ENCODE peak calls at places on chromosomes 16 and 17, in four cellular contexts. J is IMR-90, O is A549, N is K562. F is an unnamed sample.

GRCh38 chr16:2226245-2226793 is 2.9 kb downstream of the E4F1 start:
- DNase-seq in O (no peak), J (no peak), N (no peak), F (no peak)

GRCh38 chr16:14475370-14476139 is 154.5 kb downstream of the PARN start:
- DNase-seq in O (peak), J (peak), N (no peak), F (no peak)

GRCh38 chr17:27532269-27533067 is 76.2 kb downstream of the KSR1 start:
- DNase-seq in N (no peak), O (no peak), J (peak), F (no peak)

GRCh38 chr16:72788269-72788809 is 259.6 kb downstream of the ZFHX3 start:
- DNase-seq in N (no peak), J (no peak), O (no peak), F (no peak)

GRCh38 chr16:58843675-58844074 is 109.6 kb upstream of the GOT2 start:
- DNase-seq in N (peak), J (peak), O (no peak), F (peak)

GRCh38 chr16:57755061-57755684 is 19.6 kb downstream of the KATNB1 start:
- DNase-seq in J (no peak), O (no peak), N (no peak), F (no peak)

GRCh38 chr16:2236362-2237075 is at the start of gene DNASE1L2:
- DNase-seq in J (no peak), O (no peak), N (no peak), F (peak)

GRCh38 chr17:13462161-13462560 is 139.6 kb downstream of the HS3ST3A1 start:
- DNase-seq in J (peak), N (no peak), O (no peak), F (no peak)

GRCh38 chr17:44928950-44929720 is 13.8 kb upstream of the GFAP start:
- DNase-seq in O (no peak), N (no peak), J (no peak), F (no peak)

GRCh38 chr17:41578971-41579370 is 7.1 kb upstream of the KRT9 start:
- DNase-seq in O (no peak), N (no peak), J (no peak), F (no peak)
- H3K4me3 ChIP-seq in O (no peak), N (no peak), J (no peak), F (no peak)

GRCh38 chr16:4113358-4114256 is 2.6 kb downstream of the ADCY9 start:
- DNase-seq in J (no peak), N (no peak), O (no peak), F (no peak)
- TF ChIP-seq RAD21 in J (no peak), N (no peak), O (no peak), F (no peak)

GRCh38 chr16:10178079-10178478 is 4.1 kb downstream of the GRIN2A start:
- DNase-seq in J (no peak), O (no peak), N (no peak), F (no peak)
- TF ChIP-seq SMC3 in J (no peak), O (no peak), N (no peak), F (no peak)

GRCh38 chr17:39738568-39738901 is 797 bp downstream of the GRB7 start:
- DNase-seq in N (peak), O (peak), J (no peak), F (no peak)

GRCh38 chr17:39739885-39740356 is 2.2 kb downstream of the GRB7 start:
- DNase-seq in N (no peak), O (peak), J (no peak), F (peak)

GRCh38 chr17:39739020-39739884 is 1.5 kb downstream of the GRB7 start:
- DNase-seq in O (peak), J (no peak), N (peak), F (peak)

GRCh38 chr17:39742126-39742855 is 4.6 kb downstream of the GRB7 start:
- DNase-seq in O (no peak), J (no peak), N (no peak), F (no peak)

GRCh38 chr17:39740357-39741111 is 2.8 kb downstream of the GRB7 start:
- DNase-seq in O (peak), J (peak), N (peak), F (peak)
- H3K4me3 ChIP-seq in O (peak), J (no peak), N (no peak), F (no peak)

DNA sequence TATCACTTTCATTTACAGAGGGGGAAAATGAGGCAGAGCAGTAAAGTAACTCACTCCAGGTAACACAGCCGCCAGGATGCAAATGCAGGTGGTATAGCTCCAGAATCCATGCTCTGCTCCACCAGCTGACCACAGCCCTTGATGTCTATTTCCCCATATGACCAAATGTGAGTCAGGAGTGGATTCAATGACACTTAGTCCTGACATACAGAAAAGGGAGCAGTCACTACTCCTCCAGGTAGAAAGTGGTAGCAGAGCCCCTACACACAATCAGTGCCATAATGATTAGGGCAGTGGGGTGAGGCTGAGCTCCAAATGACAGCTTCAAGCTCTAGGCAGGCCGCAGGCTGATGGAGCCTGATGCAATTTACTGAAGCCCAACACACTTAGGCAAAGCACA is 43.3 kb upstream of the GFOD2 start:
- DNase-seq in N (no peak), J (no peak), O (no peak), F (no peak)
- TF ChIP-seq RAD21 in N (no peak), J (no peak), O (no peak), F (no peak)

DNA sequence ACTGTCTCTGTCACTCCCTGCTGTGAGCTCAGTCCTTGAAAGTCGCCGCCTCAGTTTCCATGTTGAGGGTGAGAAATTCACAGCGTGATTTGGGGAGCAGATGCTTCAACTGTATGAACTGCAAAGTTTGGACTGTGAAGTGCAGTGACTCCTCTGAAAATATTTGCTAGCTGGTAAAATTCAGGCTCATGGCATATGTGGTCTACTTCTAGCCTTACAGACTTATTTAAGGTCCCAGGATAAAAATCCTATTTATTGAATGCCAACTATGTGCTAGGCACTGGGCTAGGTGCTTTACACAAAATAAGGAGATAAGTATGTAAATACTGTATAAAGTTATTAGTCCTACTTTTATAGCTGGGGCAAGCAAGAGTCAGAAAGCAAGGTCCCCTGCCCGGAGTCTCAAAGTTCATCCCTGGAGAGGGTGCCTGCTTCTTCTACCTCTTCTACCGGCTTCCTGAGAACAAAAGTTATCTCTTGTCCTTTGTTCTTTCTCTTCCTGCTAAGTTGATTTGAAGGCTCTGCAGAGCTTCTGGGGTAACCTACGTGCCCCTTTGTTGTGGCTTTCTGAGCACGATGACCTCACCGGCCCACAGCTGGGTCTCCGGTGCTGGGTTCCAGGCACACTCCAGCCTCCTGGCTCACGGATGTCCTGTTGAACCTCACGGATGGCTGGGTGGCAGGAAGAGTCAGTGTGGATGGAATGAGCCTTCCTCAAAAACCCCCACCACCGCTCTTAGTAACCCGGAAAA is 116.2 kb downstream of the SOCS1 start:
- DNase-seq in J (no peak), O (no peak), N (no peak), F (no peak)
- TF ChIP-seq SMC3 in J (no peak), O (no peak), N (no peak), F (no peak)

DNA sequence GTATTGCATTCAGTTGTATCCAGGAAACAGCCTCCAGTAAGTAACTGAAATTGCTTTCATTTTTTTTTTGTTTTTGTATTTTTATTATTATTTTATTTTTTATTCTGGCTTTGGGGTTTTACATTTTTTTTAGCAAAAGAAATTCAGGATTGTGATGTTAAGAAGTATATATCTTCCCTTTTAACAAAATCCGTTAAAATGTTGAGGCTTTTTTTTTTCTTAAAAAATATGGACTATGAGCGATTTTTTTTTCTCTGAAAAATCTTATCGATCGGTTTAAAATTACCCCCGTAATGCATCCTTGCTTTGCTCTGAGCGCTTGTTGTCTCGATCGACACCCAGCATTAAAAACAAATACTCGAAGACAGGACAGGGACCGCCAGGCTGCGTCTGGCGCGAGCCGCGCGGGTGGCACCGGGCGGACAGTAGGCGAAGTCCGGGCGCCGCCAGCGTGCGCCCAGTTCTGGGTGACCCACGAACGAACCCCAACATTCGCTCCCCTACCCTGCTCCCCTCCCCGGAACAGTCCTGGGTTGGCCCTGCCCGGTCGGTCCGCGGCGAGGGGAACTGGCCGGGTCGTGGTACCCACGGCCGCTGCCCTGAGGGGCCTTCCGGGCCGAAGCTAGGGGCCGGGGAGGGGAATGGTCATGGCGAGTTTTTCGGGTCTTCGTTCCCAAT is 482 bp downstream of the BAHCC1 start:
- DNase-seq in O (no peak), N (no peak), J (no peak), F (no peak)
- H3K4me3 ChIP-seq in O (peak), N (peak), J (peak), F (peak)

GRCh38 chr17:2181206-2181983 is 122.2 kb downstream of the SMG6 start:
- DNase-seq in N (no peak), O (no peak), J (peak), F (no peak)
- TF ChIP-seq RAD21 in N (no peak), O (no peak), J (peak), F (no peak)

GRCh38 chr17:78086740-78087139 is 41.8 kb downstream of the TMC6 start:
- DNase-seq in N (no peak), O (no peak), J (no peak), F (no peak)

GRCh38 chr17:78082988-78083387 is 45.6 kb downstream of the TMC6 start:
- DNase-seq in N (no peak), J (no peak), O (no peak), F (no peak)

GRCh38 chr17:78079253-78079652 is 49.3 kb downstream of the TMC6 start:
- DNase-seq in O (no peak), N (no peak), J (no peak), F (no peak)

GRCh38 chr17:78081551-78081950 is 47.0 kb downstream of the TMC6 start:
- DNase-seq in O (no peak), J (no peak), N (no peak), F (no peak)
- TF ChIP-seq SMC3 in O (no peak), J (no peak), N (no peak), F (no peak)